ENCODE peak calls at places on chromosomes 11 and 22, in seven cellular contexts. G is Panc1, C is HCT116, D is transverse colon, R is HL-60, M is upper lobe of left lung, I is stomach. B is an unnamed sample.

GRCh38 chr22:28299760-28300159 is 379.9 kb downstream of the TTC28 start:
- DNase-seq in G (no peak), C (no peak), D (no peak), R (no peak), M (no peak), I (no peak), B (no peak)

GRCh38 chr11:7495997-7496545 is 10.8 kb downstream of the OLFML1 start:
- DNase-seq in G (no peak), C (no peak), D (peak), R (peak), M (peak), I (no peak), B (no peak)

GRCh38 chr11:12540913-12541587 is 133.2 kb upstream of the TEAD1 start:
- DNase-seq in G (no peak), C (no peak), D (no peak), R (no peak), M (no peak), I (no peak), B (no peak)

GRCh38 chr22:27113211-27114030 is 456.0 kb downstream of the MIAT start:
- DNase-seq in G (no peak), C (peak), D (peak), R (peak), M (peak), I (peak), B (no peak)

GRCh38 chr11:95821640-95822039 is 31.3 kb downstream of the CEP57 start:
- DNase-seq in G (no peak), C (no peak), D (no peak), R (no peak), M (no peak), I (no peak), B (no peak)

GRCh38 chr11:84993386-84993785 is 633.8 kb downstream of the DLG2 start:
- DNase-seq in G (no peak), C (peak), D (peak), R (no peak), M (no peak), I (no peak), B (no peak)

GRCh38 chr22:43944670-43945430 is 10.4 kb upstream of the SAMM50 start:
- DNase-seq in G (no peak), C (no peak), D (no peak), R (no peak), M (no peak), I (no peak), B (no peak)

GRCh38 chr22:46726066-46726985 is 11.7 kb downstream of the CERK start:
- DNase-seq in G (no peak), C (no peak), D (no peak), R (no peak), M (no peak), I (no peak), B (no peak)

GRCh38 chr22:40009231-40009769 is 14.5 kb downstream of the FAM83F start:
- DNase-seq in G (no peak), C (no peak), D (peak), R (no peak), M (no peak), I (peak), B (no peak)

GRCh38 chr11:115201121-115201792 is 303.0 kb downstream of the CADM1 start:
- DNase-seq in G (no peak), C (no peak), D (no peak), R (no peak), M (no peak), I (no peak), B (no peak)

GRCh38 chr11:45666648-45667642 is 1.5 kb upstream of the CHST1 start:
- DNase-seq in G (no peak), C (no peak), D (no peak), R (no peak), M (no peak), I (no peak), B (no peak)

GRCh38 chr11:21514298-21514697 is 678.6 kb upstream of the ANO5 start:
- DNase-seq in G (no peak), C (no peak), D (no peak), R (no peak), M (no peak), I (no peak), B (no peak)

GRCh38 chr22:44362249-44363040 is 49.7 kb upstream of the SHISAL1 start:
- DNase-seq in G (no peak), C (no peak), D (no peak), R (no peak), M (no peak), I (no peak), B (peak)

GRCh38 chr11:13135385-13136271 is 126.5 kb downstream of the RASSF10 start:
- DNase-seq in G (no peak), C (no peak), D (no peak), R (no peak), M (no peak), I (no peak), B (no peak)

GRCh38 chr11:45285931-45286632 is at the start of gene SYT13:
- DNase-seq in G (no peak), C (no peak), D (peak), R (no peak), M (peak), I (peak), B (no peak)

DNA sequence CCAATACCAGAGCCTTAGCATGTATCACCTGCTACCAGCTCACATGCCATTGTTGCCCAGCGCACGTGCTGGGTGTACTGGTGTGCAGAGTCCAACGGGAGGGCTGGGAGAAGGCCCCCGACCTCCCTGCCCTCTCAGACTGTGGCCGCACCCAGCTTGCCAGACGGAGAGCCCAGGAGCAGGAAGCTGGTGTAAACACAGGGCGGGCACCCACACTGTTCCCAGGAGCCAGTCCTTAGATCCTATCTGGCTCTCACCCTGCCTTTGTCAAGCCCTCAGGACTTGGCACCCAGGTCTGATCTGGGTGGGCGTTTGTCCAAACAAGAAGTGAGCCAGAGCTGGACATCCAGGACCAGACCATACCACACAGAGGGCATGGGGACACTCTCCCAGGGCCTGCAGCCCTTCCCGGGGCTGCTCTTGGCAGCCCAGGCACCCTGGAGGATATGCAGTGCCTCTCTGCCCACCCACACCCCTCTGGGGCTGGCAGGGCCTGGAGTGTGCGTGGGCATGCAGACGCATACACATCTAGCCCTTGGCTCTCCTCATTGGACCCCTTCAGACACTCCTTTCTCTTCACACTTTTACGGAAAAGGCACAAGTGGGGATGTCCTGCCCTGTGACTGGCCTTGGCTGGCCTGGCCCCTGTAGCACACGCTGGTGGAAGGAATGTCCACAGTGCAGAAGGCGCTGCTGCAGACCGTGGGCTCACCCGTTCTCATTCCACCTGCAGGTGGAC is 19.9 kb upstream of the CLDN5 start:
- DNase-seq in G (no peak), C (no peak), D (peak), R (no peak), M (peak), I (peak), B (no peak)
- TF ChIP-seq POLR2AphosphoS5 in G (no peak), C (no peak), D (no peak), R (no peak), M (peak), I (peak), B (peak)

GRCh38 chr11:130601141-130601540 is 152.7 kb downstream of the ADAMTS15 start:
- DNase-seq in G (no peak), C (no peak), D (peak), R (no peak), M (peak), I (peak), B (no peak)
- TF ChIP-seq POLR2AphosphoS5 in G (no peak), C (no peak), D (peak), R (no peak), M (peak), I (peak), B (no peak)

GRCh38 chr11:19712281-19713220 is at the start of gene NAV2:
- DNase-seq in G (peak), C (peak), D (peak), R (peak), M (peak), I (peak), B (peak)
- TF ChIP-seq POLR2AphosphoS5 in G (peak), C (peak), D (peak), R (no peak), M (peak), I (peak), B (peak)

GRCh38 chr22:30636226-30637077 is 871 bp downstream of the SLC35E4 start:
- DNase-seq in G (no peak), C (no peak), D (peak), R (no peak), M (peak), I (peak), B (peak)

GRCh38 chr22:30635273-30636225 is at the start of gene SLC35E4:
- DNase-seq in G (no peak), C (peak), D (peak), R (peak), M (peak), I (peak), B (peak)

GRCh38 chr22:30637701-30638114 is 2.1 kb downstream of the SLC35E4 start:
- DNase-seq in G (no peak), C (no peak), D (no peak), R (no peak), M (no peak), I (no peak), B (no peak)

GRCh38 chr22:30640361-30640760 is 4.8 kb downstream of the SLC35E4 start:
- DNase-seq in G (no peak), C (no peak), D (no peak), R (no peak), M (no peak), I (no peak), B (no peak)

GRCh38 chr22:30634477-30635233 is 926 bp upstream of the SLC35E4 start:
- DNase-seq in G (peak), C (peak), D (peak), R (peak), M (peak), I (peak), B (peak)
- TF ChIP-seq POLR2AphosphoS5 in G (no peak), C (no peak), D (no peak), R (no peak), M (no peak), I (peak), B (peak)

GRCh38 chr11:134253189-134253993 is at the start of the genes ACAD8 and THYN1:
- DNase-seq in G (peak), C (peak), D (peak), R (peak), M (peak), I (peak), B (peak)
- TF ChIP-seq POLR2AphosphoS5 in G (peak), C (peak), D (peak), R (peak), M (peak), I (peak), B (peak)

GRCh38 chr11:61889831-61890230 is 1.5 kb downstream of the FADS3 start:
- DNase-seq in G (no peak), C (no peak), D (no peak), R (no peak), M (no peak), I (no peak), B (no peak)

GRCh38 chr11:61892085-61892370 is 683 bp upstream of the FADS3 start:
- DNase-seq in G (no peak), C (no peak), D (no peak), R (no peak), M (no peak), I (no peak), B (no peak)

GRCh38 chr11:61888590-61888989 is 2.8 kb downstream of the FADS3 start:
- DNase-seq in G (no peak), C (no peak), D (no peak), R (no peak), M (no peak), I (no peak), B (no peak)

GRCh38 chr11:61891331-61892084 is at the start of gene FADS3:
- DNase-seq in G (no peak), C (peak), D (peak), R (no peak), M (peak), I (peak), B (peak)

GRCh38 chr11:61890536-61891330 is 612 bp downstream of the FADS3 start:
- DNase-seq in G (no peak), C (no peak), D (peak), R (no peak), M (peak), I (no peak), B (peak)
- TF ChIP-seq POLR2AphosphoS5 in G (no peak), C (no peak), D (no peak), R (no peak), M (no peak), I (peak), B (no peak)

DNA sequence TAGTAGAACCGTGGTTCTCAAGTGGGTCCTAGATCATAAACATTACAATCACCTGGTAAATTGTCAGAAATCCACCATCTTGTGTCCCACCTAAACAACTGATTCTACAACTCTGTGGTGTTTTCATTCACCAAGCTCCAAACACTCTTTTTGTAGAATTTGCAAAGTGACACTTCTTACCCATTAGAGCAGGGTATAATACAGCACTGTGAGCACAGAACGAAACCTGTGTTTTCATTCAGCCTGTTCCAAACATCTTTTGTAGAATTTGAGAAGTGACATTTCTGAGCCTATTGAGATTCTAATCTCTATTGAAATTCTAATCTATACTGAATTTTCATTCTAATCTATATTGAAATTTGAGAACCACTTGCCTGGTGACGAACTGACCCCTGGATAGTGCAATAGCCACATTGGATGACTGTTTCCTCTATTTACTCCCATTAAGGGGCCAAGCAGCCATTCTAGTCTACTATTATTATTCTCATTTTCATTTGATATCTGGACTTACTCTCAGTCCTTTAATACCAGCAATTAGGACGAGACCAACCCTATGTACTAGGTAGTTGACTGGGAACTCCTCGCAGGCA is 616.6 kb downstream of the LRRC4C start:
- DNase-seq in G (no peak), C (no peak), D (no peak), R (no peak), M (no peak), I (no peak), B (no peak)
- TF ChIP-seq POLR2AphosphoS5 in G (no peak), C (no peak), D (no peak), R (no peak), M (no peak), I (no peak), B (no peak)

B was measured in spleen.